ENCODE peak calls at places on chromosomes 5 and 9, in four cellular contexts. U, Q, H and N are unnamed samples.

GRCh38 chr9:89808801-89809200 is 204.0 kb downstream of the GADD45G start:
- DNase-seq in U (no peak), Q (no peak), H (no peak), N (no peak)

GRCh38 chr5:14908195-14908594 is 36.6 kb upstream of the ANKH start:
- DNase-seq in U (no peak), Q (peak), H (no peak), N (no peak)

GRCh38 chr5:16957305-16958165 is 21.4 kb upstream of the MYO10 start:
- DNase-seq in U (no peak), Q (peak), H (no peak), N (no peak)

GRCh38 chr5:94928891-94929290 is 310.4 kb downstream of the SLF1 start:
- DNase-seq in U (no peak), Q (peak), H (no peak), N (peak)

GRCh38 chr9:79569814-79570448 is 1.8 kb upstream of the TLE4 start:
- DNase-seq in U (no peak), Q (peak), H (no peak), N (no peak)

GRCh38 chr5:16072616-16073015 is 107.0 kb downstream of the MARCHF11 start:
- DNase-seq in U (no peak), Q (no peak), H (no peak), N (no peak)

GRCh38 chr5:151023047-151023615 is 2.7 kb downstream of the GPX3 start:
- DNase-seq in U (no peak), Q (peak), H (no peak), N (no peak)

GRCh38 chr9:122827759-122828090 is 663 bp downstream of the PDCL start:
- DNase-seq in U (no peak), Q (peak), H (no peak), N (peak)

GRCh38 chr5:402615-403359 is 40.2 kb upstream of the EXOC3 start:
- DNase-seq in U (no peak), Q (peak), H (no peak), N (no peak)

GRCh38 chr5:161765611-161766010 is 80.1 kb downstream of the GABRA6 start:
- DNase-seq in U (no peak), Q (no peak), H (no peak), N (peak)

GRCh38 chr5:108264533-108264932 is 117.4 kb downstream of the FBXL17 start:
- DNase-seq in U (no peak), Q (no peak), H (no peak), N (no peak)

GRCh38 chr9:121133104-121133816 is 58.5 kb downstream of the CNTRL start:
- DNase-seq in U (peak), Q (no peak), H (no peak), N (peak)

GRCh38 chr5:139600336-139600949 is 39.3 kb downstream of the UBE2D2 start:
- DNase-seq in U (no peak), Q (peak), H (no peak), N (no peak)

GRCh38 chr9:108272350-108272899 is 583.4 kb downstream of the ACTL7B start:
- DNase-seq in U (peak), Q (peak), H (no peak), N (peak)

GRCh38 chr9:8831568-8831967 is 1032.0 kb upstream of the DMAC1 start:
- DNase-seq in U (no peak), Q (no peak), H (no peak), N (no peak)

GRCh38 chr9:120894404-120895226 is 17.6 kb upstream of the PHF19 start:
- DNase-seq in U (peak), Q (no peak), H (no peak), N (no peak)

GRCh38 chr5:56837956-56838355 is 22.6 kb downstream of the MAP3K1 start:
- DNase-seq in U (no peak), Q (no peak), H (no peak), N (no peak)

GRCh38 chr5:177457239-177458121 is 10.9 kb downstream of the PRR7 start:
- DNase-seq in U (peak), Q (peak), H (peak), N (peak)

GRCh38 chr9:89675403-89675771 is 70.6 kb downstream of the GADD45G start:
- DNase-seq in U (no peak), Q (no peak), H (no peak), N (no peak)

GRCh38 chr5:1360861-1361260 is 16.0 kb upstream of the CLPTM1L start:
- DNase-seq in U (no peak), Q (no peak), H (no peak), N (no peak)

GRCh38 chr9:121645003-121645402 is 6.4 kb upstream of the DAB2IP start:
- DNase-seq in U (no peak), Q (no peak), H (no peak), N (no peak)

GRCh38 chr9:131222460-131222859 is 53.9 kb downstream of the FAM78A start:
- DNase-seq in U (no peak), Q (no peak), H (no peak), N (no peak)

GRCh38 chr5:45038366-45038987 is 229.7 kb downstream of the MRPS30 start:
- DNase-seq in U (no peak), Q (peak), H (no peak), N (peak)

GRCh38 chr9:123322771-123323481 is 33.1 kb upstream of the CRB2 start:
- DNase-seq in U (no peak), Q (no peak), H (no peak), N (peak)

GRCh38 chr5:3612561-3613175 is 17.0 kb downstream of the IRX1 start:
- DNase-seq in U (no peak), Q (no peak), H (no peak), N (no peak)

GRCh38 chr9:33153666-33154065 is 13.5 kb downstream of the B4GALT1 start:
- DNase-seq in U (no peak), Q (no peak), H (no peak), N (no peak)
- H3K56ac ChIP-seq in U (no peak), Q (no peak), H (no peak), N (no peak)

GRCh38 chr5:40909233-40909632 is at the start of gene C7:
- DNase-seq in U (no peak), Q (peak), H (no peak), N (peak)
- H3K56ac ChIP-seq in U (no peak), Q (no peak), H (no peak), N (no peak)

GRCh38 chr5:178662541-178662860 is 35.7 kb upstream of the CLK4 start:
- DNase-seq in U (no peak), Q (no peak), H (no peak), N (no peak)
- H3K56ac ChIP-seq in U (no peak), Q (no peak), H (no peak), N (no peak)

DNA sequence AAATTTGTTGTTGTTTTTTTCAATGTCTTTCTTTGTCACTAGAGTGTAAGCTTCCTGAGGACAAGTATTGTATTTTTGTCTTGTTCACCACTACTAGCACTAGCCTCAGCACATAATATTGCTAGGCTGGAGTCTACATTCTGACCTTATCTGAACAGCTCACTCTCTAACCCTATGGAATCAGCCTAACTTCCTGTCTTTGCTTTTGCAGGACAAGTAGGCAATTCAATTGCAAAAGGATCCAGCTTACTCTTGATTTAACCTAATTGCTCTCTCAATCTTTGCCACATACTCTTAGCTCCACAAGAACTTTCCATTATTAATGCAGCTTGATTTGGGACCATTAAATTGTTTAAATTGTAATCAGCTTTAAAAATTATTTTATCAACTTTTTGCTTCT is 308.5 kb downstream of the MAN2A1 start:
- DNase-seq in U (no peak), Q (no peak), H (no peak), N (no peak)
- H3K56ac ChIP-seq in U (no peak), Q (no peak), H (no peak), N (no peak)

GRCh38 chr9:73775757-73776156 is 624.1 kb downstream of the ANXA1 start:
- DNase-seq in U (no peak), Q (no peak), H (no peak), N (no peak)
- H3K56ac ChIP-seq in U (no peak), Q (no peak), H (no peak), N (no peak)

DNA sequence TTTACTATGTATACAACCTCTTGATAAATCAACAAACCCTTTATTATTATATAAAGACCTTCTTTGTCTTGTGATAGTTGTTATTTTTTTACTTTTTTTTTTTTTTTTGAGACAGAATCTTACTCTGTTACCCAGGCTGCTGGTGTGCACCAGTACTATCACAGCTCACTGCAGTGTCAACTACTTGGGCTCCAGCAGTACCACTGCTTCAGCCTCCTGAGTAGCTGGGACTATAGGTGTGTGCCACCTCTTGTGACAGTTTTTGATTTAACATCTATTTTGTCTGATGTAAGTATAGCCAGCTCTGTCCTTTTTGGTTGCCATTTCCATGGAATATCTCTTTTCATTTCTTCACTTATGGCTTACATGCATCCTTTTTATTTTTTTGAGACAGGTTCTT is 42.6 kb downstream of the CREBRF start:
- DNase-seq in U (no peak), Q (no peak), H (no peak), N (no peak)
- H3K56ac ChIP-seq in U (no peak), Q (no peak), H (no peak), N (no peak)

DNA sequence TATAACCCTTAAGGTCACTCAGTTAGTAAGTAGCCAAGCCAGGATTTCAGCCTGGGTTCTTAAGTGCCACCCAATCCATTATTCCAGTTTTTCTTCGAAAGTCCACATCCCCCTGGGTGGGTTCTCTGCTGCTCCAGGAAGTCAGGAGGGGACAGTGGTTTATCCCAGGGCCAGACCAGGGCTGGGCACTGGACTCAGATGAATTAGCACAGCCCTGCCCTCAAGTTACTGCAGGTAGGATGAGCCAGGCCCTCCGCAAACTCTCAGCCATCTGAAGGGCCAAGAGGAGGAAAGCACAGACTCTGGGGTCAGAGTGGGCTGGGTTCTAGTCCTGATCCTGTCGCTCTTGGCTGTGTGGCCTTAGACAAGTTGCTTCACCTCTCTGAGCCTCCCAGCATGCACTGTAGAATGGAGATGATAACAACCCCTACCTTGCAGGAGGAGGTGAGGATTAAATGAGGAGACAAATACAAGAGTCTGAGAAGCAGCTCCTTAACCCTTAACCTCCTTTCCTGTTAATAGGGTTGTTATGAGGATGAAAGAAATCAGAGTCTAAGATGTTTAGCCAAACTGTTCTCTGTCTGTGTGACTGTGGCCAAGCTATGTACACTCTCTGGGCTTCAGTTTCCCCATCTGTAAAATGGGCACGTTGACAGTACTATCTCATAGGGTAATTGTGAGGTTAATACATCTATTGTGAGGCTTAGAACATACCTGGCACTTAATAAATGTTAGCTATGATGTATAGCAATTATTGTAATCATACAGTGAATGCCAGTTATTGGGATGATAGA is 6.8 kb upstream of the NEURL1B start:
- DNase-seq in U (no peak), Q (no peak), H (no peak), N (no peak)
- H3K56ac ChIP-seq in U (no peak), Q (no peak), H (no peak), N (no peak)

GRCh38 chr9:101593345-101593744 is 1.4 kb downstream of the PPP3R2 start:
- DNase-seq in U (no peak), Q (no peak), H (no peak), N (no peak)

GRCh38 chr9:101594796-101595195 is at the start of gene PPP3R2:
- DNase-seq in U (no peak), Q (no peak), H (no peak), N (no peak)

GRCh38 chr9:101587644-101588043 is 7.1 kb downstream of the PPP3R2 start:
- DNase-seq in U (no peak), Q (peak), H (no peak), N (no peak)

GRCh38 chr9:101592788-101593187 is 2.0 kb downstream of the PPP3R2 start:
- DNase-seq in U (no peak), Q (peak), H (no peak), N (no peak)
- H3K56ac ChIP-seq in U (no peak), Q (no peak), H (no peak), N (no peak)

GRCh38 chr5:11319851-11320580 is 559.0 kb upstream of the DAP start:
- DNase-seq in U (no peak), Q (peak), H (no peak), N (no peak)

GRCh38 chr5:11324521-11325289 is 563.7 kb upstream of the DAP start:
- DNase-seq in U (no peak), Q (no peak), H (no peak), N (no peak)

GRCh38 chr5:11322133-11322532 is 561.1 kb upstream of the DAP start:
- DNase-seq in U (no peak), Q (no peak), H (no peak), N (no peak)
- H3K56ac ChIP-seq in U (no peak), Q (no peak), H (no peak), N (no peak)